ENCODE peak calls at places on chromosome 7, in four cellular contexts. One of them, this sample, is unnamed.

GRCh38 chr7:135161669-135162068 is 8.8 kb downstream of the CYREN start:
- DNase-seq in Calu3: no peak
- DNase-seq in GM20000: no peak
- DNase-seq in A549: no peak
- DNase-seq in this sample: no peak

GRCh38 chr7:3439333-3440030 is 138.4 kb downstream of the SDK1 start:
- DNase-seq in Calu3: peak; percentile 40
- DNase-seq in GM20000: no peak
- DNase-seq in A549: peak; percentile 60
- DNase-seq in this sample: no peak

GRCh38 chr7:73560035-73560835 is 2.7 kb upstream of the BCL7B start:
- DNase-seq in Calu3: no peak
- DNase-seq in GM20000: peak; percentile 48
- DNase-seq in A549: peak; percentile 62
- DNase-seq in this sample: no peak

GRCh38 chr7:47420117-47420780 is 161.7 kb downstream of the TNS3 start:
- DNase-seq in Calu3: no peak
- DNase-seq in GM20000: no peak
- DNase-seq in A549: no peak
- DNase-seq in this sample: no peak

GRCh38 chr7:124276005-124276606 is 243.2 kb upstream of the TMEM229A start:
- DNase-seq in Calu3: peak; percentile 38
- DNase-seq in GM20000: peak; percentile 31
- DNase-seq in A549: peak; percentile 1
- DNase-seq in this sample: no peak

GRCh38 chr7:7499892-7500291 is 35.8 kb downstream of the COL28A1 start:
- DNase-seq in Calu3: no peak
- DNase-seq in GM20000: no peak
- DNase-seq in A549: no peak
- DNase-seq in this sample: no peak

GRCh38 chr7:74454948-74455804 is 1.5 kb downstream of the GTF2IRD1 start:
- DNase-seq in Calu3: peak; percentile 34
- DNase-seq in GM20000: no peak
- DNase-seq in A549: no peak
- DNase-seq in this sample: no peak

GRCh38 chr7:7682856-7683255 is 35.6 kb downstream of the RPA3 start:
- DNase-seq in Calu3: no peak
- DNase-seq in GM20000: no peak
- DNase-seq in A549: no peak
- DNase-seq in this sample: no peak

GRCh38 chr7:46169384-46169755 is 248.3 kb upstream of the IGFBP3 start:
- DNase-seq in Calu3: no peak
- DNase-seq in GM20000: no peak
- DNase-seq in A549: no peak
- DNase-seq in this sample: no peak

GRCh38 chr7:76230214-76230613 is 28.5 kb downstream of the SRRM3 start:
- DNase-seq in Calu3: no peak
- DNase-seq in GM20000: no peak
- DNase-seq in A549: no peak
- DNase-seq in this sample: no peak

GRCh38 chr7:73828107-73828803 is 2.5 kb upstream of the CLDN4 start:
- DNase-seq in Calu3: no peak
- DNase-seq in GM20000: no peak
- DNase-seq in A549: peak; percentile 67
- DNase-seq in this sample: no peak

GRCh38 chr7:66694286-66694685 is 46.2 kb upstream of the RABGEF1 start:
- DNase-seq in Calu3: no peak
- DNase-seq in GM20000: no peak
- DNase-seq in A549: no peak
- DNase-seq in this sample: no peak

GRCh38 chr7:126016722-126017121 is 1087.1 kb upstream of the POT1 start:
- DNase-seq in Calu3: no peak
- DNase-seq in GM20000: no peak
- DNase-seq in A549: no peak
- DNase-seq in this sample: no peak

GRCh38 chr7:1242129-1242572 is 9.5 kb downstream of the UNCX start:
- DNase-seq in Calu3: no peak
- DNase-seq in GM20000: no peak
- DNase-seq in A549: no peak
- DNase-seq in this sample: no peak

GRCh38 chr7:38105874-38106483 is 72.1 kb upstream of the STARD3NL start:
- DNase-seq in Calu3: peak; percentile 22
- DNase-seq in GM20000: peak; percentile 56
- DNase-seq in A549: peak; percentile 31
- DNase-seq in this sample: no peak

GRCh38 chr7:1192171-1192676 is 32.2 kb upstream of the ZFAND2A start:
- DNase-seq in Calu3: no peak
- DNase-seq in GM20000: no peak
- DNase-seq in A549: no peak
- DNase-seq in this sample: no peak

GRCh38 chr7:153567426-153567825 is 484.8 kb upstream of the DPP6 start:
- DNase-seq in Calu3: no peak
- DNase-seq in GM20000: no peak
- DNase-seq in A549: no peak
- DNase-seq in this sample: no peak

GRCh38 chr7:4809091-4809591 is 33.7 kb downstream of the AP5Z1 start:
- DNase-seq in Calu3: no peak
- DNase-seq in GM20000: peak; percentile 66
- DNase-seq in A549: no peak
- DNase-seq in this sample: no peak

GRCh38 chr7:24980695-24981543 is 941 bp upstream of the OSBPL3 start:
- DNase-seq in Calu3: peak; percentile 64
- DNase-seq in GM20000: peak; percentile 59
- DNase-seq in A549: peak; percentile 38
- DNase-seq in this sample: no peak

GRCh38 chr7:539731-540411 is 20.2 kb upstream of the PDGFA start:
- DNase-seq in Calu3: peak; percentile 92
- DNase-seq in GM20000: no peak
- DNase-seq in A549: peak; percentile 96
- DNase-seq in this sample: no peak

GRCh38 chr7:49579408-49579807 is 194.0 kb upstream of the VWC2 start:
- DNase-seq in Calu3: no peak
- DNase-seq in GM20000: no peak
- DNase-seq in A549: no peak
- DNase-seq in this sample: no peak

GRCh38 chr7:2886900-2887299 is 42.8 kb upstream of the GNA12 start:
- DNase-seq in Calu3: peak; percentile 85
- DNase-seq in GM20000: peak; percentile 78
- DNase-seq in A549: peak; percentile 87
- DNase-seq in this sample: no peak

GRCh38 chr7:90955641-90956207 is 308.5 kb upstream of the FZD1 start:
- DNase-seq in Calu3: no peak
- DNase-seq in GM20000: no peak
- DNase-seq in A549: no peak
- DNase-seq in this sample: no peak

GRCh38 chr7:151249034-151249731 is 689 bp upstream of the SMARCD3 start:
- DNase-seq in Calu3: peak; percentile 42
- DNase-seq in GM20000: peak; percentile 63
- DNase-seq in A549: peak; percentile 70
- DNase-seq in this sample: no peak

GRCh38 chr7:20340839-20341238 is 10.1 kb downstream of the ITGB8 start:
- DNase-seq in Calu3: peak; percentile 86
- DNase-seq in GM20000: no peak
- DNase-seq in A549: no peak
- DNase-seq in this sample: no peak

GRCh38 chr7:151017953-151018420 is 6.3 kb downstream of the ATG9B start:
- DNase-seq in Calu3: peak; percentile 64
- DNase-seq in GM20000: peak; percentile 88
- DNase-seq in A549: peak; percentile 71
- DNase-seq in this sample: no peak

GRCh38 chr7:151756076-151756731 is 120.7 kb downstream of the PRKAG2 start:
- DNase-seq in Calu3: peak; percentile 20
- DNase-seq in GM20000: no peak
- DNase-seq in A549: no peak
- DNase-seq in this sample: peak; percentile 96

GRCh38 chr7:151013728-151014497 is 10.4 kb downstream of the ATG9B start:
- DNase-seq in Calu3: no peak
- DNase-seq in GM20000: peak; percentile 87
- DNase-seq in A549: no peak
- DNase-seq in this sample: peak; percentile 89

GRCh38 chr7:11341285-11341944 is 367.7 kb downstream of the PHF14 start:
- DNase-seq in Calu3: peak; percentile 23
- DNase-seq in GM20000: no peak
- DNase-seq in A549: no peak
- DNase-seq in this sample: no peak

GRCh38 chr7:13414661-13415105 is 574.8 kb downstream of the ETV1 start:
- DNase-seq in Calu3: peak; percentile 19
- DNase-seq in GM20000: no peak
- DNase-seq in A549: no peak
- DNase-seq in this sample: no peak
- TF ChIP-seq CTCF in Calu3: no peak
- TF ChIP-seq CTCF in GM20000: no peak
- TF ChIP-seq CTCF in A549: no peak
- TF ChIP-seq CTCF in this sample: no peak

GRCh38 chr7:133682364-133683181 is 429.7 kb downstream of the EXOC4 start:
- DNase-seq in Calu3: no peak
- DNase-seq in GM20000: no peak
- DNase-seq in A549: no peak
- DNase-seq in this sample: no peak

GRCh38 chr7:133681529-133681928 is 428.7 kb downstream of the EXOC4 start:
- DNase-seq in Calu3: no peak
- DNase-seq in GM20000: no peak
- DNase-seq in A549: no peak
- DNase-seq in this sample: no peak

GRCh38 chr7:133678137-133678814 is 425.4 kb downstream of the EXOC4 start:
- DNase-seq in Calu3: no peak
- DNase-seq in GM20000: no peak
- DNase-seq in A549: no peak
- DNase-seq in this sample: no peak

GRCh38 chr7:133679977-133680376 is 427.1 kb downstream of the EXOC4 start:
- DNase-seq in Calu3: no peak
- DNase-seq in GM20000: no peak
- DNase-seq in A549: no peak
- DNase-seq in this sample: no peak

GRCh38 chr7:133683182-133683454 is 430.2 kb downstream of the EXOC4 start:
- DNase-seq in Calu3: no peak
- DNase-seq in GM20000: no peak
- DNase-seq in A549: no peak
- DNase-seq in this sample: no peak
- TF ChIP-seq CTCF in Calu3: no peak
- TF ChIP-seq CTCF in GM20000: no peak
- TF ChIP-seq CTCF in A549: no peak
- TF ChIP-seq CTCF in this sample: no peak

DNA sequence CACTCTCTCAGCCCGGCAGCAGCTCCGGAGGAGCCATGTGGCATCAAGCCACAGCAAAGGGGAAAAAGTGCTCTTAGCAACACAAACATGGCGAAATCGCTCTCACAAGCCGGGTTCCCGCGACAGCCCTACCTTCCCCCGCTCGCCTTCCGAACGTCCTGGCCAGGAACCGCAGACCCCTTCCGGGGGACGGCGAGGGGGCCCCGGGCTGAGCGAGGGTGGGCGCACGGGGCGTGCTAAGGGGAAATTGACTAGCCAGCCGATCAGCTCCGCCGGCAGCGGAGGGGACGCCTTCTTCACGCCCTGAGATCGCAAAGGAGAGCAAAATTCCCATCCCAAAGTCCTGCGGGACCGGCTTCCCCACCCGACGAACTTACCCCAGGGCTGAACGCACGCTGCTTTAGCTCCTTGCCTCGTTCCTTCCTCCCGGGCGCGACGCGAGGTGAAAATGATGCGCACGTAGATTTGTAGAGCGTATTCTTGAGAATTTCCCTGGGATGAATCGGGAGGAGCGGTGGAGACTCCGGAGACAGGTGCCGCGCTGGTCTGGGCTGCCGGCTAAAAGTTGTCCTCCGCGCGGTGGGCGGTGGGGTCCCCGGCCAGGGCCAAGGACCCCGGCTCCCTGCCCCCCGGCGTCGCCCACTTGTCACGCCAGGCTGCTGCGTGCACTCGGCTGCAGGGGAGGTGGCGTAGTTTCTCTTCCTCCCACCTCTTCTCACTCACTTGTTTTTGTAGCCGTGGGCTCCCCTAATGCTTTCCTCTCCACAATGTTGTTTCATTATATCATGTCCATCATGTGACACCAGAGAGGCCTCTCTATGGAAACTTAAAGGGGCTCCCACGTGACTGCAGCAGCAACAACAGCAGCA is 220.1 kb upstream of the MKLN1 start:
- DNase-seq in Calu3: peak; percentile 52
- DNase-seq in GM20000: peak; percentile 93
- DNase-seq in A549: peak; percentile 80
- DNase-seq in this sample: peak; percentile 82
- TF ChIP-seq CTCF in Calu3: no peak
- TF ChIP-seq CTCF in GM20000: no peak
- TF ChIP-seq CTCF in A549: no peak
- TF ChIP-seq CTCF in this sample: no peak

DNA sequence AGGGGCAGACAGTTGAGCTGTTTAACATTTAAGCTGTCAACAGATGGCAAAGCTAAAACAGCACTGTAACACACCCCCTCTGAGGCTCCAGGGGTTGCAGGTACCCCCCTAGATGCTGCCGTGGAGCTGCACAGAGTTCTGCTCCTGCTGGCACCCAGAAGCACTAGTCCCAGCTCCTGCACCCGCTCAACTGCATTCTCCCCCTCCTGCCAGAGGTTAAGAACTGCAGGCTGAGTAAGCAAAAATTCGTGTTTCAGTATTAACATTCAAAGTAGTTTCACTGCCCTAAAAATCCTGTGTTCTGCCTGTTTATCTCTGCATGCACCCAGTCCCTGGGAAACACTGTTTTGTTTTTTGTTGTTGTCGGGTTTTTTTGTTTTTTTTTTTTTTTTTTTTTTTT is 790.8 kb upstream of the KCND2 start:
- DNase-seq in Calu3: peak; percentile 51
- DNase-seq in GM20000: peak; percentile 25
- DNase-seq in A549: peak; percentile 7
- DNase-seq in this sample: no peak
- TF ChIP-seq CTCF in Calu3: peak; percentile 46
- TF ChIP-seq CTCF in GM20000: no peak
- TF ChIP-seq CTCF in A549: no peak
- TF ChIP-seq CTCF in this sample: no peak

GRCh38 chr7:41886257-41886905 is 183.5 kb upstream of the INHBA start:
- DNase-seq in Calu3: no peak
- DNase-seq in GM20000: no peak
- DNase-seq in A549: no peak
- DNase-seq in this sample: peak; percentile 75

GRCh38 chr7:41887446-41887845 is 184.6 kb upstream of the INHBA start:
- DNase-seq in Calu3: no peak
- DNase-seq in GM20000: no peak
- DNase-seq in A549: no peak
- DNase-seq in this sample: no peak

GRCh38 chr7:41885748-41886147 is 182.9 kb upstream of the INHBA start:
- DNase-seq in Calu3: no peak
- DNase-seq in GM20000: no peak
- DNase-seq in A549: no peak
- DNase-seq in this sample: no peak

GRCh38 chr7:41885078-41885477 is 182.2 kb upstream of the INHBA start:
- DNase-seq in Calu3: no peak
- DNase-seq in GM20000: no peak
- DNase-seq in A549: no peak
- DNase-seq in this sample: no peak

GRCh38 chr7:41886906-41887311 is 184.0 kb upstream of the INHBA start:
- DNase-seq in Calu3: no peak
- DNase-seq in GM20000: no peak
- DNase-seq in A549: no peak
- DNase-seq in this sample: no peak
- TF ChIP-seq CTCF in Calu3: no peak
- TF ChIP-seq CTCF in GM20000: no peak
- TF ChIP-seq CTCF in A549: no peak
- TF ChIP-seq CTCF in this sample: no peak